ENCODE peak calls at places on chromosomes 13 and 19, in nine cellular contexts. D is breast epithelium, S is stomach, E is GM12892, Y is GM12878, P is transverse colon, M is HepG2, F is spleen, K is suprapubic skin. G is an unnamed sample.

GRCh38 chr13:110346661-110347067 is 39.6 kb downstream of the COL4A2 start:
- DNase-seq in M (no peak), S (no peak), Y (no peak), P (peak; percentile 87), K (no peak), D (no peak), E (no peak), F (no peak), G (no peak)

GRCh38 chr19:10416380-10417257 is 3.7 kb upstream of the PDE4A start:
- DNase-seq in F (peak; percentile 95), K (peak; percentile 94), M (peak; percentile 83), E (peak; percentile 82), S (peak; percentile 90), P (peak; percentile 90), Y (peak; percentile 60), D (peak; percentile 74), G (peak; percentile 73)

GRCh38 chr13:74243637-74244526 is 109.7 kb upstream of the KLF12 start:
- DNase-seq in F (no peak), D (no peak), P (no peak), E (no peak), Y (no peak), K (no peak), M (no peak), S (no peak), G (no peak)

GRCh38 chr19:6065685-6066365 is 44.5 kb downstream of the RFX2 start:
- DNase-seq in Y (no peak), E (no peak), S (no peak), F (no peak), M (peak; percentile 87), D (peak; percentile 51), K (peak; percentile 90), P (peak; percentile 53), G (no peak)

GRCh38 chr13:106446011-106446410 is 89.5 kb downstream of the EFNB2 start:
- DNase-seq in K (no peak), P (no peak), Y (no peak), S (no peak), F (no peak), D (no peak), E (no peak), M (no peak), G (no peak)

GRCh38 chr19:19643158-19644053 is at the start of gene GMIP:
- DNase-seq in P (peak; percentile 91), F (peak; percentile 98), M (peak; percentile 45), E (peak; percentile 96), S (peak; percentile 88), Y (no peak), D (peak; percentile 75), K (peak; percentile 85), G (peak; percentile 97)

GRCh38 chr19:893775-894090 is 449 bp downstream of the RNU6-9 start:
- DNase-seq in E (no peak), K (no peak), D (no peak), S (no peak), M (no peak), Y (no peak), F (no peak), P (no peak), G (no peak)

GRCh38 chr19:41341669-41342490 is 11.8 kb downstream of the TGFB1 start:
- DNase-seq in D (no peak), K (no peak), E (no peak), M (no peak), P (peak; percentile 36), Y (no peak), F (peak; percentile 82), S (peak; percentile 72), G (no peak)

GRCh38 chr19:35107541-35107939 is 8.1 kb upstream of the FXYD3 start:
- DNase-seq in M (peak; percentile 90), P (peak; percentile 78), K (no peak), F (no peak), D (peak; percentile 78), Y (no peak), S (peak; percentile 72), E (no peak), G (no peak)

GRCh38 chr13:28408235-28408848 is 86.6 kb downstream of the FLT1 start:
- DNase-seq in F (peak; percentile 75), M (no peak), D (no peak), E (no peak), S (no peak), K (no peak), P (no peak), Y (no peak), G (no peak)

GRCh38 chr13:94712287-94712811 is at the start of gene SOX21:
- DNase-seq in S (no peak), F (no peak), E (no peak), D (no peak), P (no peak), M (no peak), Y (no peak), K (peak; percentile 58), G (no peak)

GRCh38 chr19:6608950-6609349 is 18.0 kb upstream of the CD70 start:
- DNase-seq in E (no peak), Y (no peak), S (no peak), M (no peak), D (no peak), K (no peak), P (no peak), F (no peak), G (no peak)

GRCh38 chr19:49489601-49490167 is 2.3 kb downstream of the RPL13A start:
- DNase-seq in Y (no peak), K (no peak), F (no peak), E (no peak), D (no peak), M (peak; percentile 75), S (no peak), P (no peak), G (no peak)

GRCh38 chr13:73109288-73109899 is 50.6 kb downstream of the KLF5 start:
- DNase-seq in P (no peak), D (no peak), K (no peak), Y (no peak), S (no peak), F (no peak), M (no peak), E (no peak), G (no peak)

GRCh38 chr13:111904701-111905608 is 162.0 kb upstream of the SOX1 start:
- DNase-seq in K (peak; percentile 33), F (peak; percentile 47), M (no peak), Y (no peak), E (no peak), P (no peak), D (no peak), S (no peak), G (no peak)

GRCh38 chr13:48110930-48111721 is 16.2 kb upstream of the MED4 start:
- DNase-seq in Y (no peak), F (no peak), D (no peak), P (no peak), K (no peak), E (no peak), S (no peak), M (peak; percentile 83), G (no peak)

GRCh38 chr19:5935473-5936307 is 21.6 kb downstream of the CAPS start:
- DNase-seq in D (no peak), K (no peak), F (no peak), S (no peak), M (no peak), P (no peak), E (no peak), Y (no peak), G (no peak)

GRCh38 chr19:6750062-6750461 is 10.6 kb downstream of the TRIP10 start:
- DNase-seq in M (no peak), F (no peak), D (no peak), S (no peak), Y (no peak), K (peak; percentile 71), P (no peak), E (no peak), G (no peak)

GRCh38 chr13:98752111-98752941 is at the start of gene SLC15A1:
- DNase-seq in S (no peak), E (no peak), F (no peak), Y (no peak), K (no peak), M (no peak), P (peak; percentile 47), D (no peak), G (no peak)

GRCh38 chr19:12825259-12826131 is 8.9 kb downstream of the RTBDN start:
- DNase-seq in F (no peak), Y (no peak), P (no peak), E (no peak), M (no peak), D (no peak), S (peak; percentile 30), K (no peak), G (no peak)

GRCh38 chr13:34591163-34591562 is 350.9 kb upstream of the NBEA start:
- DNase-seq in D (no peak), K (no peak), M (no peak), S (no peak), F (no peak), P (no peak), E (no peak), Y (no peak), G (no peak)
- TF ChIP-seq POLR2AphosphoS5 in D (no peak), K (no peak), M (no peak), S (no peak), F (no peak), P (no peak), E (no peak), Y (no peak), G (no peak)

DNA sequence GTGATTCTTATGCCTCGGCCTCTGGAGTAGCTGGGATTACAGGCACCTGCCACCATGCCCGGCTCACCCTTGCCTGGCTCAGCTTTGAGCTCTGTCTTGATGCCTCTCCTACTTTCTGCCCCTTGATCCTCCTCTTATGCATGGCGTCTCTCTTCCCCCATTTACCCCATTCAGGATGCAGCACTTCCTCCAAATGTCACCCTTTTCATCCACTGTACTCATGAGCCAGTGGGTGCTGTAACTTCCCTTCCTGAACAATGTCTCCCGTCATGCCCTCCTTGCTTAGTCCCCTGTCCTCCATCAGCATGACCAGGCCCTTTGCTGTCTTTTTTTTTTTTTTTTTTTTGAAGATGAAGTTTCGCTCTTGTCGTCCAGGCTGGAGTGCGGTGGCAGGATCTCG is 3.4 kb upstream of the SIGLEC9 start:
- DNase-seq in S (no peak), M (no peak), K (no peak), P (no peak), F (peak; percentile 70), D (no peak), Y (no peak), E (no peak), G (no peak)
- TF ChIP-seq POLR2A in S (no peak), M (no peak), K (no peak), P (no peak), F (no peak), D (no peak), Y (no peak), E (no peak), G (no peak)

GRCh38 chr19:54141356-54141755 is 3.8 kb downstream of the CNOT3 start:
- DNase-seq in M (no peak), P (no peak), D (no peak), S (no peak), K (no peak), F (no peak), Y (no peak), E (no peak), G (no peak)
- TF ChIP-seq POLR2AphosphoS5 in M (no peak), P (no peak), D (no peak), S (no peak), K (no peak), F (no peak), Y (no peak), E (no peak), G (no peak)

GRCh38 chr13:45331981-45332830 is 8.8 kb downstream of the TPT1 start:
- DNase-seq in K (no peak), F (no peak), E (no peak), D (no peak), M (peak; percentile 75), P (no peak), S (no peak), Y (no peak), G (no peak)
- TF ChIP-seq POLR2A in K (no peak), F (no peak), E (no peak), D (no peak), M (peak; percentile 21), P (no peak), S (no peak), Y (no peak), G (no peak)

G was measured in GM12891.